ENCODE peak calls at places on chromosomes 3 and 15, in six cellular contexts. One of them, this sample, is unnamed.

GRCh38 chr3:129365779-129366178 is 62.7 kb downstream of the EFCAB12 start:
- DNase-seq in brain microvascular endothelial cell: no peak
- DNase-seq in tibial artery: no peak
- DNase-seq in A549: no peak
- DNase-seq in left lung: no peak
- DNase-seq in endodermal cell: no peak
- DNase-seq in this sample: no peak

GRCh38 chr15:59306520-59307163 is 66.0 kb downstream of the MYO1E start:
- DNase-seq in brain microvascular endothelial cell: no peak
- DNase-seq in tibial artery: peak
- DNase-seq in A549: no peak
- DNase-seq in left lung: no peak
- DNase-seq in endodermal cell: no peak
- DNase-seq in this sample: no peak

GRCh38 chr3:47661121-47661752 is 82.6 kb upstream of the CSPG5 start:
- DNase-seq in brain microvascular endothelial cell: peak
- DNase-seq in tibial artery: no peak
- DNase-seq in A549: peak
- DNase-seq in left lung: no peak
- DNase-seq in endodermal cell: no peak
- DNase-seq in this sample: no peak

GRCh38 chr3:161821591-161821990 is 325.0 kb downstream of the OTOL1 start:
- DNase-seq in brain microvascular endothelial cell: no peak
- DNase-seq in tibial artery: no peak
- DNase-seq in A549: no peak
- DNase-seq in left lung: no peak
- DNase-seq in endodermal cell: no peak
- DNase-seq in this sample: no peak

GRCh38 chr15:25859838-25860645 is 3.1 kb downstream of the ATP10A start:
- DNase-seq in brain microvascular endothelial cell: no peak
- DNase-seq in tibial artery: peak
- DNase-seq in A549: no peak
- DNase-seq in left lung: no peak
- DNase-seq in endodermal cell: no peak
- DNase-seq in this sample: no peak

GRCh38 chr3:37926611-37927010 is 64.0 kb upstream of the VILL start:
- DNase-seq in brain microvascular endothelial cell: no peak
- DNase-seq in tibial artery: no peak
- DNase-seq in A549: no peak
- DNase-seq in left lung: no peak
- DNase-seq in endodermal cell: no peak
- DNase-seq in this sample: no peak

GRCh38 chr3:134708671-134709070 is 57.8 kb upstream of the KY start:
- DNase-seq in brain microvascular endothelial cell: peak
- DNase-seq in tibial artery: no peak
- DNase-seq in A549: no peak
- DNase-seq in left lung: no peak
- DNase-seq in endodermal cell: no peak
- DNase-seq in this sample: no peak

GRCh38 chr15:80588801-80589200 is 106.3 kb upstream of the ABHD17C start:
- DNase-seq in brain microvascular endothelial cell: peak
- DNase-seq in tibial artery: no peak
- DNase-seq in A549: peak
- DNase-seq in left lung: no peak
- DNase-seq in endodermal cell: peak
- DNase-seq in this sample: no peak

GRCh38 chr15:69893863-69894262 is 203.9 kb downstream of the TLE3 start:
- DNase-seq in brain microvascular endothelial cell: peak
- DNase-seq in tibial artery: peak
- DNase-seq in A549: no peak
- DNase-seq in left lung: no peak
- DNase-seq in endodermal cell: peak
- DNase-seq in this sample: no peak

GRCh38 chr3:72473156-72473555 is 375.1 kb downstream of the SHQ1 start:
- DNase-seq in brain microvascular endothelial cell: no peak
- DNase-seq in tibial artery: no peak
- DNase-seq in A549: no peak
- DNase-seq in left lung: no peak
- DNase-seq in endodermal cell: no peak
- DNase-seq in this sample: no peak

GRCh38 chr3:13120246-13120927 is 47.2 kb upstream of the IQSEC1 start:
- DNase-seq in brain microvascular endothelial cell: no peak
- DNase-seq in tibial artery: peak
- DNase-seq in A549: no peak
- DNase-seq in left lung: peak
- DNase-seq in endodermal cell: no peak
- DNase-seq in this sample: no peak

GRCh38 chr3:46374755-46375154 is 4.0 kb downstream of the CCR5 start:
- DNase-seq in brain microvascular endothelial cell: no peak
- DNase-seq in tibial artery: no peak
- DNase-seq in A549: no peak
- DNase-seq in left lung: no peak
- DNase-seq in endodermal cell: no peak
- DNase-seq in this sample: no peak

GRCh38 chr3:156181509-156181908 is 61.1 kb downstream of the KCNAB1 start:
- DNase-seq in brain microvascular endothelial cell: peak
- DNase-seq in tibial artery: no peak
- DNase-seq in A549: no peak
- DNase-seq in left lung: no peak
- DNase-seq in endodermal cell: no peak
- DNase-seq in this sample: no peak

GRCh38 chr3:2940062-2940461 is 170.1 kb downstream of the IL5RA start:
- DNase-seq in brain microvascular endothelial cell: no peak
- DNase-seq in tibial artery: no peak
- DNase-seq in A549: no peak
- DNase-seq in left lung: no peak
- DNase-seq in endodermal cell: no peak
- DNase-seq in this sample: no peak

GRCh38 chr3:126197854-126198584 is 17.6 kb upstream of the ALDH1L1 start:
- DNase-seq in brain microvascular endothelial cell: peak
- DNase-seq in tibial artery: peak
- DNase-seq in A549: peak
- DNase-seq in left lung: no peak
- DNase-seq in endodermal cell: peak
- DNase-seq in this sample: peak

DNA sequence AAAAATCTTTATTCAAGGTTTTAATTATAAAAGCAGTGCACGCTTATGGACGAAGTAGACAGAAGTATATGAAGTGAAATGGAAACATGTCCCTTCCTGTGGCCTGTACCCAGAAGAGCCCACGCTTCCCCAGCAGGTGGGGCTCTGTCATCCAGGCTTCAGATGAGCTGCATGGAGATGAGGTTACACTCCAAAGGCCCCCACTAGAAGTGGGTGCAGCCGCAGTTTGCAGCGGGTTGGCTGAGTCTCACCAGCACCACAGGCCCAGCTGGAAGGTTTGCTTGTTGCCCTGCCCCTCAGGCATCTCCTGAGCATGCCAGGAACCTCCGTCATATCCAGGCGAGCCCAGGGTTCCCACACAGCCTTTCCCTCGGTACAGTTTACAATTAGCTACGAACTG is 33.1 kb downstream of the PRR20G start:
- DNase-seq in brain microvascular endothelial cell: no peak
- DNase-seq in tibial artery: no peak
- DNase-seq in A549: peak
- DNase-seq in left lung: peak
- DNase-seq in endodermal cell: no peak
- DNase-seq in this sample: no peak
- TF ChIP-seq CTCF in brain microvascular endothelial cell: peak
- TF ChIP-seq CTCF in tibial artery: no peak
- TF ChIP-seq CTCF in A549: peak
- TF ChIP-seq CTCF in left lung: no peak
- TF ChIP-seq CTCF in endodermal cell: peak
- TF ChIP-seq CTCF in this sample: no peak

GRCh38 chr3:61345020-61345419 is 93.8 kb upstream of the FHIT start:
- DNase-seq in brain microvascular endothelial cell: no peak
- DNase-seq in tibial artery: no peak
- DNase-seq in A549: no peak
- DNase-seq in left lung: no peak
- DNase-seq in endodermal cell: no peak
- DNase-seq in this sample: no peak

GRCh38 chr3:61343543-61343942 is 92.3 kb upstream of the FHIT start:
- DNase-seq in brain microvascular endothelial cell: no peak
- DNase-seq in tibial artery: no peak
- DNase-seq in A549: no peak
- DNase-seq in left lung: no peak
- DNase-seq in endodermal cell: no peak
- DNase-seq in this sample: no peak
- TF ChIP-seq CTCF in brain microvascular endothelial cell: no peak
- TF ChIP-seq CTCF in tibial artery: no peak
- TF ChIP-seq CTCF in A549: no peak
- TF ChIP-seq CTCF in left lung: no peak
- TF ChIP-seq CTCF in endodermal cell: no peak
- TF ChIP-seq CTCF in this sample: no peak

DNA sequence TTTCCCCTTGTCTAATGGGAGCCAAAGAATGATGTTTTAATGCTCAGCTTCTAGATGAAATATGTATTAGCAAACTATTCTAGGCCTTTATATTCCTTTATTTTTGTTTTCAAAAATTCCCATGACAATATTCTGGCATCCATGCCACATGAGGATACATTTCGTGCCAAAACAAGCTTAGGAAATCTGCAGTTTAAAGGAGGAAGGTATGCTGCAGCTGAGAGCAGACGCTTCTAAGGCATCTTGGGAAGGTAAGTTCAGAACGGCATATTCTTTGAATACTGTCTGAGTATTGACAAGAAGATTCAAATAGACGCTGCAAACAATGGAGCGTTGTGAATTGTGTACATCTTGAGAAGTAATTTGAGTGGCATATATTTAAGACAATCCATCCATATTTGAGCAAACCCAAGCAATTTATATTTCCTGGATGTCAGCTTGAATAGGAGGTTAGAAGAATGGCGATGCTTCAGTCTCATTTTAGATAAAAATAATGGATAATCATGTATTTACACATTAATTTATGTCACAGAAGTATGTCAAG is 158.6 kb downstream of the RAP2B start:
- DNase-seq in brain microvascular endothelial cell: no peak
- DNase-seq in tibial artery: no peak
- DNase-seq in A549: no peak
- DNase-seq in left lung: no peak
- DNase-seq in endodermal cell: no peak
- DNase-seq in this sample: no peak
- TF ChIP-seq CTCF in brain microvascular endothelial cell: no peak
- TF ChIP-seq CTCF in tibial artery: no peak
- TF ChIP-seq CTCF in A549: no peak
- TF ChIP-seq CTCF in left lung: no peak
- TF ChIP-seq CTCF in endodermal cell: no peak
- TF ChIP-seq CTCF in this sample: no peak

DNA sequence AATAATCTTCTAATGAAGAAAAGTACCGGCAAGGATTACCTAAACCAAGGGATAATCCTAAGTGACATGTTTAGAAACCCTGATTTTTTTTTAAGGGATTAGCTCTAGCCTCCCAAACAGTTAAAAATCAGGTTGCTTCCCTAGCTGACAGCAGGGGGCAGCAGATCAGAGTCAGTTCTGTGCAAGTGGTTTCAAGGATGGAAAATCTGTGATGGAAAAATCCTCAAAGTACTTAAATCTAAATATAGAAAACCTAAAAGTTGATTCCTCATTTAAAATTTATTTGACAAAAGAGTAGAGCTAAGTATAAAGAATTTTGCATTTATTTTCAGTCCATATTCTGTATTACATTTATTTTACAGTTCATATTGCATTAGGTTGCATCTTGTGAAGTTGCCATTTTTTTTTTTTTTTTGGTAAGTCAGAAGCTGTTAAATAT is 107.6 kb downstream of the PEX5L start:
- DNase-seq in brain microvascular endothelial cell: peak
- DNase-seq in tibial artery: no peak
- DNase-seq in A549: peak
- DNase-seq in left lung: no peak
- DNase-seq in endodermal cell: peak
- DNase-seq in this sample: no peak
- TF ChIP-seq CTCF in brain microvascular endothelial cell: peak
- TF ChIP-seq CTCF in tibial artery: peak
- TF ChIP-seq CTCF in A549: peak
- TF ChIP-seq CTCF in left lung: peak
- TF ChIP-seq CTCF in endodermal cell: peak
- TF ChIP-seq CTCF in this sample: no peak

GRCh38 chr3:20040476-20041196 is 390 bp downstream of the KAT2B start:
- DNase-seq in brain microvascular endothelial cell: peak
- DNase-seq in tibial artery: peak
- DNase-seq in A549: peak
- DNase-seq in left lung: peak
- DNase-seq in endodermal cell: peak
- DNase-seq in this sample: no peak
- TF ChIP-seq CTCF in brain microvascular endothelial cell: peak
- TF ChIP-seq CTCF in tibial artery: no peak
- TF ChIP-seq CTCF in A549: peak
- TF ChIP-seq CTCF in left lung: no peak
- TF ChIP-seq CTCF in endodermal cell: no peak
- TF ChIP-seq CTCF in this sample: no peak

DNA sequence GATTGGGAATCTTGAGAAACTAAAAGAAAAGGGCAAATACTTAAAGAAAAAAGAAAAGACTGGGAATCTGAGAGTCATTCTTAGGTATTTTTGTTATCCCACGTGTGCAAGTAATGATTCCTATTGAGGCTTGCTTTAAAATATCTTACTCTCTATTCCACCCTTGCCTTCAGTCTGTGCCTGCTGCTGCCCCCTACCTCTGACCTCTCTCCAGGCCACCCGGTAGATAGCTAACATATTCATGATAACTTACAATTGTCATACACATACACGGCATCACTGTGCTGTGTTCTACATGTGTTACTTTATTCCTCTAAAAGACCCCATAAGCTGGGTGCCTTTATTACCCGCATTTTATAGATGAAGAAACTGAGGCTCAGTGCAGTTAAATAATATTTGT is 27.8 kb upstream of the ATP13A3 start:
- DNase-seq in brain microvascular endothelial cell: no peak
- DNase-seq in tibial artery: no peak
- DNase-seq in A549: no peak
- DNase-seq in left lung: no peak
- DNase-seq in endodermal cell: no peak
- DNase-seq in this sample: no peak
- TF ChIP-seq CTCF in brain microvascular endothelial cell: no peak
- TF ChIP-seq CTCF in tibial artery: no peak
- TF ChIP-seq CTCF in A549: no peak
- TF ChIP-seq CTCF in left lung: no peak
- TF ChIP-seq CTCF in endodermal cell: peak
- TF ChIP-seq CTCF in this sample: no peak

GRCh38 chr3:58659051-58659675 is 7.4 kb downstream of the FAM3D start:
- DNase-seq in brain microvascular endothelial cell: peak
- DNase-seq in tibial artery: peak
- DNase-seq in A549: peak
- DNase-seq in left lung: no peak
- DNase-seq in endodermal cell: peak
- DNase-seq in this sample: no peak
- TF ChIP-seq CTCF in brain microvascular endothelial cell: peak
- TF ChIP-seq CTCF in tibial artery: no peak
- TF ChIP-seq CTCF in A549: peak
- TF ChIP-seq CTCF in left lung: no peak
- TF ChIP-seq CTCF in endodermal cell: peak
- TF ChIP-seq CTCF in this sample: no peak

GRCh38 chr3:50120364-50121095 is 31.8 kb downstream of the RBM5 start:
- DNase-seq in brain microvascular endothelial cell: no peak
- DNase-seq in tibial artery: no peak
- DNase-seq in A549: no peak
- DNase-seq in left lung: peak
- DNase-seq in endodermal cell: no peak
- DNase-seq in this sample: no peak
- TF ChIP-seq CTCF in brain microvascular endothelial cell: no peak
- TF ChIP-seq CTCF in tibial artery: no peak
- TF ChIP-seq CTCF in A549: no peak
- TF ChIP-seq CTCF in left lung: no peak
- TF ChIP-seq CTCF in endodermal cell: no peak
- TF ChIP-seq CTCF in this sample: no peak

GRCh38 chr3:76646921-76647562 is 392.9 kb upstream of the ROBO2 start:
- DNase-seq in brain microvascular endothelial cell: no peak
- DNase-seq in tibial artery: no peak
- DNase-seq in A549: no peak
- DNase-seq in left lung: no peak
- DNase-seq in endodermal cell: peak
- DNase-seq in this sample: no peak
- TF ChIP-seq CTCF in brain microvascular endothelial cell: peak
- TF ChIP-seq CTCF in tibial artery: no peak
- TF ChIP-seq CTCF in A549: no peak
- TF ChIP-seq CTCF in left lung: no peak
- TF ChIP-seq CTCF in endodermal cell: peak
- TF ChIP-seq CTCF in this sample: no peak